ENCODE peak calls at places on chromosomes 3 and 15, in four cellular contexts. X is AG04450, V is fibroblast of mammary gland, B is NCI-H1105 treated with DMSO at 0.1 percent for 48 hours. J is an unnamed sample.

GRCh38 chr3:129383292-129383860 is 45.1 kb downstream of the EFCAB12 start:
- DNase-seq in X (peak), V (peak), B (peak), J (peak)

GRCh38 chr3:186133980-186134379 is 25.1 kb upstream of the ETV5 start:
- DNase-seq in X (no peak), V (no peak), B (no peak), J (no peak)

GRCh38 chr3:123535580-123535979 is 49.3 kb downstream of the HACD2 start:
- DNase-seq in X (no peak), V (peak), B (no peak), J (no peak)

GRCh38 chr15:76325704-76326103 is 10.9 kb upstream of the ISL2 start:
- DNase-seq in X (no peak), V (no peak), B (no peak), J (no peak)

GRCh38 chr15:88918738-88919137 is 5.6 kb upstream of the MFGE8 start:
- DNase-seq in X (peak), V (peak), B (peak), J (no peak)

GRCh38 chr3:170768334-170768801 is 101.6 kb downstream of the RPL22L1 start:
- DNase-seq in X (no peak), V (peak), B (no peak), J (no peak)

GRCh38 chr3:116186128-116186527 is 259.2 kb downstream of the LSAMP start:
- DNase-seq in X (no peak), V (no peak), B (no peak), J (no peak)

GRCh38 chr3:36701903-36702374 is 62.4 kb downstream of the DCLK3 start:
- DNase-seq in X (peak), V (peak), B (no peak), J (no peak)

GRCh38 chr15:69395991-69396390 is 18.2 kb upstream of the KIF23 start:
- DNase-seq in X (no peak), V (no peak), B (no peak), J (no peak)